ENCODE peak calls at places on chromosomes 2 and 18, in five cellular contexts. Q is fibroblast of lung, N is uterus, H is right lobe of liver, M is breast epithelium. W is an unnamed sample. For H3K4me1, the result is how much of the 10 kb centered on the place peaks cover.

GRCh38 chr2:83069724-83070123 is 1389.4 kb downstream of the SUCLG1 start:
- DNase-seq in H (no peak), Q (peak), N (no peak), M (no peak), W (no peak)

GRCh38 chr2:1055014-1055595 is 104.5 kb downstream of the SNTG2 start:
- DNase-seq in Q (peak), N (no peak), H (no peak), M (no peak), W (no peak)

GRCh38 chr2:96895032-96895708 is 25.3 kb upstream of the SEMA4C start:
- DNase-seq in H (no peak), M (no peak), Q (no peak), N (no peak), W (no peak)

GRCh38 chr2:47225061-47225783 is 70.1 kb upstream of the STPG4 start:
- DNase-seq in H (peak), M (no peak), N (peak), Q (peak), W (no peak)

GRCh38 chr2:206700141-206700540 is 18.1 kb downstream of the DYTN start:
- DNase-seq in H (no peak), Q (no peak), N (no peak), M (no peak), W (no peak)

GRCh38 chr18:56799756-56800155 is 148.6 kb downstream of the WDR7 start:
- DNase-seq in N (no peak), Q (peak), M (no peak), H (no peak), W (peak)

GRCh38 chr2:43040084-43040854 is 186.1 kb downstream of the ZFP36L2 start:
- DNase-seq in N (peak), Q (no peak), M (no peak), H (no peak), W (peak)

GRCh38 chr18:9961031-9961430 is 47.2 kb downstream of the VAPA start:
- DNase-seq in M (no peak), H (no peak), N (no peak), Q (peak), W (no peak)

GRCh38 chr2:26190369-26190768 is 17.5 kb downstream of the GAREM2 start:
- DNase-seq in M (no peak), N (no peak), H (no peak), Q (no peak), W (no peak)
- H3K4me1 ChIP-seq in M (under half), N (under half), H (under half), Q (under half), W (under half)

GRCh38 chr18:65751145-65752085 is 603 bp downstream of the CDH7 start:
- DNase-seq in H (no peak), M (no peak), Q (no peak), N (no peak), W (no peak)
- H3K4me1 ChIP-seq in H (under half), M (under half), Q (under half), N (under half), W (under half)

GRCh38 chr2:219249203-219249980 is 3.7 kb upstream of the TUBA4B start:
- DNase-seq in H (peak), Q (peak), N (peak), M (peak), W (peak)

GRCh38 chr2:219245899-219246230 is 586 bp downstream of the STK16 start:
- DNase-seq in H (no peak), N (no peak), M (no peak), Q (no peak), W (no peak)

GRCh38 chr2:219246559-219246958 is 1.3 kb downstream of the STK16 start:
- DNase-seq in Q (no peak), N (no peak), H (no peak), M (no peak), W (no peak)

GRCh38 chr2:219248845-219249202 is 3.5 kb downstream of the STK16 start:
- DNase-seq in M (no peak), Q (no peak), N (no peak), H (no peak), W (no peak)

DNA sequence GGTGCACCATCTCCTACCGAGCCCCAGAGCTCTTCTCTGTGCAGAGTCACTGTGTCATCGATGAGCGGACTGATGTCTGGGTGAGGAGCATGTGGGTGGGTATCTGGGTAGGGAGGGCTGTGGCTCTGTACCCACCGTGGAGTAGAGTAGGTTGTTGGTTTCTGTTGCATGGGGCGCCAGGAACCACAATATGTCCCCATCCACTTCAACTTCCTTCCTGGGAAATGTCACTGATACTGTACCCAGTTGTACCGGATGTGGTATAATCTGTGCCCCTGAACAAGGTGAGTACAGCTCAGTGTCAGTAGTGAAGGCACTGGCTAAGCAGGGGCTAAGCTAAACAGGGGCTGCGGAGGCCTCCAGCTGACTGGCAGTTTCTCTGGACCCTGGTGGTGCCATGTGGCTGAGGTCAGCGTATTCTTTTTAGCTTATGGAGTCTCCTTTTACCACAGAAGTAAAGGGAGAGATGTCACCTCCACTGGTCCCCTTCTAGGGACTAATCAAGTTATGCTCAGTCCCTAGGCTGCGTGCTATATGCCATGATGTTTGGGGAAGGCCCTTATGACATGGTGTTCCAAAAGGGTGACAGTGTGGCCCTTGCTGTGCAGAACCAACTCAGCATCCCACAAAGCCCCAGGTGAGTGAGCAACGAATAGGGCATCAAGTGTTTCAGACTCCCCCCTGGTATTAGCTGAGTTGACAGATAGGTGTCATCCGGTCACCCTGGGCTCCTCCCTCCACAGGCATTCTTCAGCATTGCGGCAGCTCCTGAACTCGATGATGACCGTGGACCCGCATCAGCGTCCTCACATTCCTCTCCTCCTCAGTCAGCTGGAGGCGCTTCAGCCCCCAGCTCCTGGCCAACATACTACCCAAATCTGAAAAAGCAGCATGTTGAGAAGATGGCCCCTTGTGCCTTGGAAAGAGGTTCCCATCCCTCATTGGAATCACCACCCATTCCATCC is 2.7 kb downstream of the STK16 start:
- DNase-seq in N (no peak), Q (no peak), M (no peak), H (no peak), W (no peak)
- H3K4me1 ChIP-seq in N (under half), Q (under half), M (under half), H (half or more), W (under half)

GRCh38 chr2:196266351-196266750 is 95.0 kb upstream of the STK17B start:
- DNase-seq in N (no peak), H (no peak), Q (no peak), M (no peak), W (no peak)
- H3K4me1 ChIP-seq in N (under half), H (under half), Q (under half), M (under half), W (under half)

GRCh38 chr2:3654464-3655225 is 3.4 kb upstream of the ALLC start:
- DNase-seq in Q (no peak), M (no peak), N (no peak), H (no peak), W (no peak)
- H3K4me1 ChIP-seq in Q (under half), M (under half), N (under half), H (under half), W (under half)

GRCh38 chr2:226797289-226797988 is 2.2 kb downstream of the IRS1 start:
- DNase-seq in M (peak), N (peak), Q (peak), H (peak), W (peak)
- H3K4me1 ChIP-seq in M (under half), N (under half), Q (under half), H (under half), W (under half)

W was measured in A673.